ENCODE peak calls at places on chromosomes 12 and 14, in six cellular contexts. One of them, this sample, is unnamed.

GRCh38 chr12:116492703-116493324 is 66.4 kb upstream of the MAP1LC3B2 start:
- DNase-seq in endodermal cell: peak; percentile 61
- DNase-seq in cardiac fibroblast: peak; percentile 88
- DNase-seq in psoas muscle: no peak
- DNase-seq in mammary epithelial cell: peak; percentile 72
- DNase-seq in BJ: no peak
- DNase-seq in this sample: no peak

GRCh38 chr12:4346931-4347330 is 25.9 kb downstream of the TIGAR start:
- DNase-seq in endodermal cell: no peak
- DNase-seq in cardiac fibroblast: no peak
- DNase-seq in psoas muscle: no peak
- DNase-seq in mammary epithelial cell: no peak
- DNase-seq in BJ: no peak
- DNase-seq in this sample: no peak

GRCh38 chr14:93683241-93683640 is 105.0 kb downstream of the PRIMA1 start:
- DNase-seq in endodermal cell: peak; percentile 66
- DNase-seq in cardiac fibroblast: no peak
- DNase-seq in psoas muscle: no peak
- DNase-seq in mammary epithelial cell: no peak
- DNase-seq in BJ: no peak
- DNase-seq in this sample: peak; percentile 4

GRCh38 chr14:73663548-73664212 is 18.9 kb downstream of the DNAL1 start:
- DNase-seq in endodermal cell: no peak
- DNase-seq in cardiac fibroblast: no peak
- DNase-seq in psoas muscle: no peak
- DNase-seq in mammary epithelial cell: no peak
- DNase-seq in BJ: no peak
- DNase-seq in this sample: no peak

GRCh38 chr12:79420146-79420618 is 270.6 kb downstream of the PAWR start:
- DNase-seq in endodermal cell: peak; percentile 66
- DNase-seq in cardiac fibroblast: peak; percentile 95
- DNase-seq in psoas muscle: no peak
- DNase-seq in mammary epithelial cell: peak; percentile 76
- DNase-seq in BJ: peak; percentile 84
- DNase-seq in this sample: no peak

GRCh38 chr12:99498756-99499155 is 148.8 kb upstream of the GARIN6 start:
- DNase-seq in endodermal cell: peak; percentile 46
- DNase-seq in cardiac fibroblast: peak; percentile 2
- DNase-seq in psoas muscle: no peak
- DNase-seq in mammary epithelial cell: peak; percentile 74
- DNase-seq in BJ: peak; percentile 20
- DNase-seq in this sample: no peak

GRCh38 chr14:92637228-92637627 is 111.2 kb downstream of the LGMN start:
- DNase-seq in endodermal cell: peak; percentile 86
- DNase-seq in cardiac fibroblast: no peak
- DNase-seq in psoas muscle: no peak
- DNase-seq in mammary epithelial cell: no peak
- DNase-seq in BJ: no peak
- DNase-seq in this sample: no peak

GRCh38 chr14:56224179-56224578 is 106.0 kb downstream of the PELI2 start:
- DNase-seq in endodermal cell: no peak
- DNase-seq in cardiac fibroblast: no peak
- DNase-seq in psoas muscle: no peak
- DNase-seq in mammary epithelial cell: no peak
- DNase-seq in BJ: no peak
- DNase-seq in this sample: no peak

GRCh38 chr14:71610149-71610548 is 322.1 kb upstream of the RGS6 start:
- DNase-seq in endodermal cell: no peak
- DNase-seq in cardiac fibroblast: no peak
- DNase-seq in psoas muscle: no peak
- DNase-seq in mammary epithelial cell: no peak
- DNase-seq in BJ: no peak
- DNase-seq in this sample: no peak

GRCh38 chr12:112916270-112916669 is 9.5 kb downstream of the OAS1 start:
- DNase-seq in endodermal cell: no peak
- DNase-seq in cardiac fibroblast: peak; percentile 33
- DNase-seq in psoas muscle: no peak
- DNase-seq in mammary epithelial cell: peak; percentile 77
- DNase-seq in BJ: no peak
- DNase-seq in this sample: no peak

GRCh38 chr12:6065872-6066217 is 58.6 kb downstream of the VWF start:
- DNase-seq in endodermal cell: no peak
- DNase-seq in cardiac fibroblast: no peak
- DNase-seq in psoas muscle: no peak
- DNase-seq in mammary epithelial cell: no peak
- DNase-seq in BJ: no peak
- DNase-seq in this sample: no peak

GRCh38 chr14:74793506-74794155 is 30.5 kb downstream of the YLPM1 start:
- DNase-seq in endodermal cell: no peak
- DNase-seq in cardiac fibroblast: peak; percentile 47
- DNase-seq in psoas muscle: no peak
- DNase-seq in mammary epithelial cell: no peak
- DNase-seq in BJ: no peak
- DNase-seq in this sample: no peak

GRCh38 chr12:32217354-32218310 is 111.0 kb downstream of the BICD1 start:
- DNase-seq in endodermal cell: no peak
- DNase-seq in cardiac fibroblast: peak; percentile 83
- DNase-seq in psoas muscle: no peak
- DNase-seq in mammary epithelial cell: peak; percentile 83
- DNase-seq in BJ: peak; percentile 45
- DNase-seq in this sample: no peak

GRCh38 chr12:64404470-64405446 is 566 bp downstream of the XPOT start:
- DNase-seq in endodermal cell: no peak
- DNase-seq in cardiac fibroblast: peak; percentile 84
- DNase-seq in psoas muscle: no peak
- DNase-seq in mammary epithelial cell: peak; percentile 54
- DNase-seq in BJ: peak; percentile 37
- DNase-seq in this sample: peak; percentile 15

GRCh38 chr14:58488550-58488949 is 61.0 kb downstream of the KIAA0586 start:
- DNase-seq in endodermal cell: no peak
- DNase-seq in cardiac fibroblast: peak; percentile 56
- DNase-seq in psoas muscle: no peak
- DNase-seq in mammary epithelial cell: peak; percentile 46
- DNase-seq in BJ: no peak
- DNase-seq in this sample: no peak

GRCh38 chr14:93006484-93007128 is 83.7 kb downstream of the CHGA start:
- DNase-seq in endodermal cell: no peak
- DNase-seq in cardiac fibroblast: peak; percentile 48
- DNase-seq in psoas muscle: peak; percentile 45
- DNase-seq in mammary epithelial cell: no peak
- DNase-seq in BJ: no peak
- DNase-seq in this sample: no peak

GRCh38 chr14:34682787-34683321 is 31.5 kb downstream of the CFL2 start:
- DNase-seq in endodermal cell: no peak
- DNase-seq in cardiac fibroblast: no peak
- DNase-seq in psoas muscle: no peak
- DNase-seq in mammary epithelial cell: no peak
- DNase-seq in BJ: no peak
- DNase-seq in this sample: no peak

GRCh38 chr12:53806689-53807088 is 54.9 kb upstream of the CISTR start:
- DNase-seq in endodermal cell: no peak
- DNase-seq in cardiac fibroblast: peak; percentile 68
- DNase-seq in psoas muscle: no peak
- DNase-seq in mammary epithelial cell: peak; percentile 39
- DNase-seq in BJ: no peak
- DNase-seq in this sample: no peak

GRCh38 chr14:93527076-93527692 is 96.4 kb downstream of the UNC79 start:
- DNase-seq in endodermal cell: no peak
- DNase-seq in cardiac fibroblast: no peak
- DNase-seq in psoas muscle: no peak
- DNase-seq in mammary epithelial cell: peak; percentile 60
- DNase-seq in BJ: no peak
- DNase-seq in this sample: no peak

GRCh38 chr14:49512147-49512551 is 74.0 kb downstream of the RPS29 start:
- DNase-seq in endodermal cell: no peak
- DNase-seq in cardiac fibroblast: peak; percentile 93
- DNase-seq in psoas muscle: no peak
- DNase-seq in mammary epithelial cell: peak; percentile 94
- DNase-seq in BJ: peak; percentile 65
- DNase-seq in this sample: no peak

GRCh38 chr12:119980247-119980646 is 8.8 kb upstream of the BICDL1 start:
- DNase-seq in endodermal cell: no peak
- DNase-seq in cardiac fibroblast: no peak
- DNase-seq in psoas muscle: no peak
- DNase-seq in mammary epithelial cell: no peak
- DNase-seq in BJ: no peak
- DNase-seq in this sample: no peak

DNA sequence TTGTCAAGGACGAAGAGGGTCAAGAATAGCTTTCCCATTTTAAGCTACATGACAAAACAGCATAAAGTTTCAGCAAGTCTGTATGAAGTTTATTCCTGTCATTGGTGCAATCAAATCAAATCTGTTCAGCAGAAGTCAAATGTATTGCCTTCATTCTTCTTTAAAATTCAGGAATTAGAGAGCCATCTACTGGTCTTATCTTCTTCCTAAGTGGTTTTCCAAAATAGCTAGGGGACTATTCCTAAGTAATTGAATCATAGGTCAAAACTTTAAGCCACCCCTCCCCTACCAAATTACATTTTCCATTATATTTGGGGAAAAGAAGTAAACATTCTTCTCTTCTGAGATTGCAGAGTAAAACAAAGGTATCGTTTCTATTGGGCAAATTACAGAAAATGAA is 990.2 kb downstream of the GALC start:
- DNase-seq in endodermal cell: no peak
- DNase-seq in cardiac fibroblast: no peak
- DNase-seq in psoas muscle: no peak
- DNase-seq in mammary epithelial cell: no peak
- DNase-seq in BJ: no peak
- DNase-seq in this sample: no peak
- TF ChIP-seq CTCF in endodermal cell: peak; percentile 23
- TF ChIP-seq CTCF in cardiac fibroblast: no peak
- TF ChIP-seq CTCF in psoas muscle: no peak
- TF ChIP-seq CTCF in mammary epithelial cell: peak; percentile 33
- TF ChIP-seq CTCF in BJ: peak; percentile 34
- TF ChIP-seq CTCF in this sample: no peak

DNA sequence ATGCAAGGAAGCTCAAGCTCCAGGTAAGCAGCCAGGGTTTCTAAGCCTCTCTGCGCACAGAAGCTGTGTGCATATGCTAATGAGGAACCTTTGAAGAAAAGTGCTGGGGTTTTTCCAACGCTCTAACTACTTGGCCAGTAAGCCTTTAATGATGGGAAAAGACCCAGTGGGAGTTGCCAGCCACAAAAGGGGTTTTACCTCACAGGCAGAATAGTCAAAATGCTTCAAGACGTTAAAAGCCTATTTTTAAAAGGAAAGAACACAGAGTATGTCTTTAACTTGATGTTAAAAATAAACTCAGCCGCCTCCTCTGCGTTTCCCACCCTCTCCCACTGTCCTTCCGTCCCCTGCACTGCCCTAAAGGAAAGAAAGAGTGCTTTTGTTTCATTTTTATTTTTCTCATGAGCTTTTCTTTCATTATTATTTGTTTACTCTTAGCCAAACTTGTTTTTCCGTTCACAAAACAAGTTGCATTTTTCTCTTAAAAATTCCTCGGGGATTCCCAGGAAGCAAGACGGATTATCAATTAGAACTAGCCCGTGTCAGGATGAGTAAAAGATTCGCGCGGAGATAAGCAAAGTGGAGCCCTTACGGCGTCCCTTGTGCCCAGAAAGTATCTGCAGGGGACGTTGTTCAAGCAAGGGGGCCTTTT is 209.8 kb upstream of the NUDT4 start:
- DNase-seq in endodermal cell: peak; percentile 80
- DNase-seq in cardiac fibroblast: peak; percentile 25
- DNase-seq in psoas muscle: no peak
- DNase-seq in mammary epithelial cell: no peak
- DNase-seq in BJ: no peak
- DNase-seq in this sample: peak; percentile 82
- H3K4me3 ChIP-seq in endodermal cell: peak overlapping the region; percentile 61
- H3K4me3 ChIP-seq in cardiac fibroblast: peak overlapping the region; percentile 48
- H3K4me3 ChIP-seq in psoas muscle: peak overlapping the region; percentile 70
- H3K4me3 ChIP-seq in mammary epithelial cell: no peak overlapping the region
- H3K4me3 ChIP-seq in BJ: peak overlapping the region; percentile 9
- H3K4me3 ChIP-seq in this sample: peak overlapping the region; percentile 51

DNA sequence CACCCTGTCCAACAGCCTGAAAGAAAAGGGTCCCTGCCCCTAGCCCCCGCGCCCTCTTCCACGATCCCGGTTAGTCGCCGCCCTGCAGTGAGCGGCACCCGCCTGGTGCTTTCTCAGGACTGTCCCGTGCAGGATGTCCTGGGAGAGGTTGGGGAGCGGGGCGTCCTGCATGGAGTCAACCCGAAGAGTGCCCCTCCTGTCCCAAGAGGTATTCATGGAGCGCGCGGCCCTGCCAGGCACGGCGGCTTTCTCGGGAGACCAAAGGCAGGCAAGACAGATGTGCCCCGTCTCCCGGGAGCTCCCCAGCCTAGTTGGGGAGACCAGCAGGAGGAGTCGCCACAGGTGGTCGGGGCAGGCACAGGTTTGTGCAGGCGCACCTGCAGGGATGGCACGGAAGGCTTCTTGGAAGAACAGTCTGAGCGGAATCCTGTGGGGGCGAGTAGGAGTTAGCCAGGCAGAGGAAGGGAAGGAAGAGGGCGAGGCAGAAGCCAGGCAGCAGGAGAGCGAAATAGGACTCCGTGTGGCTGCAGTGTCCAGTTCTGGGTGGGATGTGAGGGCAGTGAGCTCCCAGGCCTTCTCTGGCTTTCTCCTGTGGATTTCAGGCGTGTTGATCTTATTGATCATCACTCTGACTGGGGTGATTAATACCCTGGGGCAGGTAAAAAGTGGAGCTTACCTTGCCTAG is 723 bp downstream of the SIVA1 start:
- DNase-seq in endodermal cell: no peak
- DNase-seq in cardiac fibroblast: no peak
- DNase-seq in psoas muscle: no peak
- DNase-seq in mammary epithelial cell: peak; percentile 38
- DNase-seq in BJ: no peak
- DNase-seq in this sample: no peak
- TF ChIP-seq CTCF in endodermal cell: no peak
- TF ChIP-seq CTCF in cardiac fibroblast: no peak
- TF ChIP-seq CTCF in psoas muscle: no peak
- TF ChIP-seq CTCF in mammary epithelial cell: no peak
- TF ChIP-seq CTCF in BJ: no peak
- TF ChIP-seq CTCF in this sample: no peak

GRCh38 chr12:52014567-52015392 is 8.0 kb downstream of the TAMALIN start:
- DNase-seq in endodermal cell: peak; percentile 84
- DNase-seq in cardiac fibroblast: no peak
- DNase-seq in psoas muscle: peak; percentile 58
- DNase-seq in mammary epithelial cell: no peak
- DNase-seq in BJ: no peak
- DNase-seq in this sample: no peak
- H3K4me3 ChIP-seq in endodermal cell: no peak overlapping the region
- H3K4me3 ChIP-seq in cardiac fibroblast: no peak overlapping the region
- H3K4me3 ChIP-seq in psoas muscle: no peak overlapping the region
- H3K4me3 ChIP-seq in mammary epithelial cell: no peak overlapping the region
- H3K4me3 ChIP-seq in BJ: no peak overlapping the region
- H3K4me3 ChIP-seq in this sample: no peak overlapping the region

This sample was measured in GM12864.